ENCODE peak calls at places on chromosomes 4 and X, in seven cellular contexts. Y is GM12878, X is MM.1S, R is astrocyte, H is mammary epithelial cell, V is HCT116, T is PC-3. L is an unnamed sample.

GRCh38 chrX:124211312-124211942 is 121.0 kb upstream of the TEX13D start:
- DNase-seq in Y (no peak), X (peak; percentile 48), R (no peak), H (peak; percentile 44), V (peak; percentile 8), T (peak; percentile 65), L (no peak)

GRCh38 chrX:45852884-45853283 is 652.2 kb upstream of the DIPK2B start:
- DNase-seq in Y (no peak), X (no peak), R (peak; percentile 33), H (peak; percentile 44), V (no peak), T (peak; percentile 54), L (no peak)

GRCh38 chrX:70455366-70456202 is 10.9 kb downstream of the DLG3 start:
- DNase-seq in Y (no peak), X (no peak), R (no peak), H (no peak), V (no peak), T (peak; percentile 46), L (no peak)

GRCh38 chrX:69139516-69139915 is 25.7 kb downstream of the PJA1 start:
- DNase-seq in Y (no peak), X (no peak), R (peak; percentile 35), H (no peak), V (no peak), T (no peak), L (no peak)

GRCh38 chr4:138632856-138633255 is 382.7 kb upstream of the NOCT start:
- DNase-seq in Y (no peak), X (no peak), R (peak; percentile 31), H (no peak), V (no peak), T (peak; percentile 54), L (peak; percentile 49)

GRCh38 chr4:87843936-87844335 is 11.2 kb downstream of the MEPE start:
- DNase-seq in Y (no peak), X (peak; percentile 62), R (peak; percentile 86), H (peak; percentile 48), V (no peak), T (peak; percentile 69), L (peak; percentile 78)

GRCh38 chrX:112197845-112198244 is 115.3 kb upstream of the TRPC5 start:
- DNase-seq in Y (no peak), X (no peak), R (no peak), H (no peak), V (no peak), T (no peak), L (no peak)

GRCh38 chr4:77022581-77023133 is 53.1 kb downstream of the CCNI start:
- DNase-seq in Y (no peak), X (no peak), R (peak; percentile 87), H (no peak), V (no peak), T (no peak), L (no peak)

GRCh38 chr4:173990126-173990878 is 293.2 kb downstream of the FBXO8 start:
- DNase-seq in Y (no peak), X (peak; percentile 45), R (peak; percentile 3), H (peak; percentile 8), V (peak; percentile 24), T (peak; percentile 29), L (peak; percentile 72)

GRCh38 chrX:68463880-68464279 is 30.6 kb upstream of the OPHN1 start:
- DNase-seq in Y (no peak), X (no peak), R (no peak), H (no peak), V (no peak), T (no peak), L (no peak)

GRCh38 chr4:183424109-183424751 is 20.2 kb upstream of the CDKN2AIP start:
- DNase-seq in Y (no peak), X (no peak), R (no peak), H (no peak), V (no peak), T (peak; percentile 57), L (no peak)

GRCh38 chrX:119181491-119181890 is 53.9 kb upstream of the KIAA1210 start:
- DNase-seq in Y (no peak), X (no peak), R (no peak), H (peak; percentile 9), V (peak; percentile 18), T (peak; percentile 70), L (peak; percentile 5)

GRCh38 chr4:931960-932712 is at the start of the genes GAK and TMEM175:
- DNase-seq in Y (peak; percentile 87), X (peak; percentile 97), R (peak; percentile 79), H (peak; percentile 96), V (peak; percentile 91), T (peak; percentile 95), L (peak; percentile 94)
- TF ChIP-seq EZH2 in Y (no peak), X (no peak), R (no peak), H (no peak), V (no peak), T (no peak), L (no peak)

DNA sequence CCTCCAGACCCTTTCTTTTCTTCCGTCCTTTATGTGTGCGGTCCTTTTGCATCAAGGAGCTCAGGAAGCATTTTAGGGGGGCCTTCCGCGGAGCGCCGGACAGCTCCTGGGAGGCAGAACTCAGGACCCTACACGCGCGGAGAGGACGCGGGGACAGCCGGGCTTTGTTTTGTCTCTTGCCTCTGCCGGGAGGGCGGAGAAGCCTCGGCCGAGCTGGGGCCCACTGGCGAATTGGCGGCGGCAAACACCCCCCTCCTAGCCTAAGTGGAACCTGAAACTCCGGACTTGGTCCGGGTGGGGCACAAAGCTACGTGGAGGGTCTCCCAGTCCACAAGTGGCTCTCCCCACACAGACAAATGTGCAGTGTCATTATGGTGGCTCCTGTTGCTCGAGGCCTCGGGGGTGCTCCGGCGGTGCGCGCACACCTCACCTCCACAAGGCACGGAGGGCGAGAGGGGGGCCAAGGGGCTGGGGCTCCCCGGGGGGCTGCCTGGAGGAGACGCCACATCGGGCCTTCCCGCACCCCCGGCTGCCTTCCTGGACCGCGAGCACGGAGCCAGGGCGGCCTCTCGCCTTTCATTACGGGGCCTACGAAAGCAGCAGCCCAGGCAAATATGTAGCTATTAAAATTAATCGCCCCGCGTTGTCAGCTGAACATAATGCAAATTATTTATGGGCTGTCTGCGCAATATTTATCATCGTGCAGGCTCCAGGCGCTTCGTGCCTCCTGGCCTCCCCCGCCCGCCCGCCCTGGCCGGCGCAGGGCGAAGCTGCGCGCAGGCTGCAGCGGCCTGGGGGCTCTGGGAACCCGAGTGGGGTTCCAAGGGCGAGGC is 70.6 kb upstream of the BCOR start:
- DNase-seq in Y (no peak), X (no peak), R (no peak), H (no peak), V (no peak), T (no peak), L (no peak)
- H3K27ac ChIP-seq in Y (no peak overlapping the region), X (no peak overlapping the region), R (no peak overlapping the region), H (no peak overlapping the region), V (peak overlapping the region; percentile 98), T (no peak overlapping the region), L (no peak overlapping the region)

GRCh38 chr4:6114181-6114580 is 86.2 kb downstream of the JAKMIP1 start:
- DNase-seq in Y (no peak), X (no peak), R (no peak), H (no peak), V (no peak), T (no peak), L (no peak)
- TF ChIP-seq EZH2 in Y (no peak), X (no peak), R (no peak), H (no peak), V (no peak), T (no peak), L (no peak)

GRCh38 chrX:87391742-87392141 is 125.9 kb upstream of the KLHL4 start:
- DNase-seq in Y (no peak), X (no peak), R (no peak), H (no peak), V (no peak), T (no peak), L (no peak)
- H3K27ac ChIP-seq in Y (no peak overlapping the region), X (no peak overlapping the region), R (no peak overlapping the region), H (no peak overlapping the region), V (no peak overlapping the region), T (no peak overlapping the region), L (no peak overlapping the region)